ENCODE peak calls at places on chromosome 12, in eight cellular contexts. One of them, this sample, is unnamed.

GRCh38 chr12:77049767-77050353 is 15.5 kb downstream of the E2F7 start:
- DNase-seq in HCT116: peak; percentile 63
- DNase-seq in K562: peak; percentile 69
- DNase-seq in fibroblast of lung: peak; percentile 66
- DNase-seq in astrocyte: peak; percentile 52
- DNase-seq in hepatocyte: peak; percentile 82
- DNase-seq in DND-41: peak; percentile 28
- DNase-seq in mammary epithelial cell: peak; percentile 52
- DNase-seq in this sample: peak; percentile 71

GRCh38 chr12:45745861-45746277 is 16.4 kb downstream of the ARID2 start:
- DNase-seq in hepatocyte: no peak
- DNase-seq in astrocyte: no peak
- DNase-seq in fibroblast of lung: peak; percentile 12
- DNase-seq in mammary epithelial cell: peak; percentile 24
- DNase-seq in HCT116: no peak
- DNase-seq in DND-41: no peak
- DNase-seq in K562: no peak
- DNase-seq in this sample: peak; percentile 61

GRCh38 chr12:57368349-57369095 is 62.3 kb downstream of the R3HDM2 start:
- DNase-seq in fibroblast of lung: no peak
- DNase-seq in mammary epithelial cell: no peak
- DNase-seq in DND-41: no peak
- DNase-seq in HCT116: no peak
- DNase-seq in hepatocyte: peak; percentile 86
- DNase-seq in astrocyte: no peak
- DNase-seq in K562: peak; percentile 11
- DNase-seq in this sample: peak; percentile 17

GRCh38 chr12:19972325-19973288 is 395.7 kb upstream of the PDE3A start:
- DNase-seq in astrocyte: peak; percentile 58
- DNase-seq in hepatocyte: peak; percentile 19
- DNase-seq in K562: no peak
- DNase-seq in fibroblast of lung: peak; percentile 58
- DNase-seq in mammary epithelial cell: no peak
- DNase-seq in HCT116: no peak
- DNase-seq in DND-41: no peak
- DNase-seq in this sample: no peak

GRCh38 chr12:95083938-95084337 is 10.5 kb upstream of the NR2C1 start:
- DNase-seq in HCT116: no peak
- DNase-seq in astrocyte: peak; percentile 75
- DNase-seq in K562: no peak
- DNase-seq in mammary epithelial cell: no peak
- DNase-seq in DND-41: no peak
- DNase-seq in fibroblast of lung: peak; percentile 84
- DNase-seq in hepatocyte: peak; percentile 30
- DNase-seq in this sample: peak; percentile 23

GRCh38 chr12:121087467-121088207 is 45.0 kb upstream of the P2RX7 start:
- DNase-seq in DND-41: peak; percentile 36
- DNase-seq in HCT116: no peak
- DNase-seq in mammary epithelial cell: no peak
- DNase-seq in K562: no peak
- DNase-seq in fibroblast of lung: no peak
- DNase-seq in hepatocyte: no peak
- DNase-seq in astrocyte: no peak
- DNase-seq in this sample: peak; percentile 13

GRCh38 chr12:30416631-30417030 is 279.0 kb downstream of the IPO8 start:
- DNase-seq in HCT116: no peak
- DNase-seq in astrocyte: peak; percentile 24
- DNase-seq in DND-41: no peak
- DNase-seq in K562: no peak
- DNase-seq in mammary epithelial cell: peak; percentile 71
- DNase-seq in fibroblast of lung: peak; percentile 41
- DNase-seq in hepatocyte: no peak
- DNase-seq in this sample: no peak

GRCh38 chr12:2382391-2383155 is 329.8 kb downstream of the CACNA1C start:
- DNase-seq in K562: no peak
- DNase-seq in fibroblast of lung: no peak
- DNase-seq in hepatocyte: no peak
- DNase-seq in astrocyte: no peak
- DNase-seq in DND-41: no peak
- DNase-seq in mammary epithelial cell: no peak
- DNase-seq in HCT116: no peak
- DNase-seq in this sample: peak; percentile 36

GRCh38 chr12:106072751-106073150 is 66.0 kb downstream of the NUAK1 start:
- DNase-seq in DND-41: no peak
- DNase-seq in fibroblast of lung: no peak
- DNase-seq in astrocyte: no peak
- DNase-seq in HCT116: no peak
- DNase-seq in hepatocyte: no peak
- DNase-seq in mammary epithelial cell: no peak
- DNase-seq in K562: no peak
- DNase-seq in this sample: no peak

GRCh38 chr12:57110189-57111045 is 745 bp downstream of the STAT6 start:
- DNase-seq in hepatocyte: peak; percentile 70
- DNase-seq in fibroblast of lung: no peak
- DNase-seq in HCT116: no peak
- DNase-seq in K562: peak; percentile 84
- DNase-seq in mammary epithelial cell: peak; percentile 60
- DNase-seq in astrocyte: no peak
- DNase-seq in DND-41: peak; percentile 74
- DNase-seq in this sample: peak; percentile 63

DNA sequence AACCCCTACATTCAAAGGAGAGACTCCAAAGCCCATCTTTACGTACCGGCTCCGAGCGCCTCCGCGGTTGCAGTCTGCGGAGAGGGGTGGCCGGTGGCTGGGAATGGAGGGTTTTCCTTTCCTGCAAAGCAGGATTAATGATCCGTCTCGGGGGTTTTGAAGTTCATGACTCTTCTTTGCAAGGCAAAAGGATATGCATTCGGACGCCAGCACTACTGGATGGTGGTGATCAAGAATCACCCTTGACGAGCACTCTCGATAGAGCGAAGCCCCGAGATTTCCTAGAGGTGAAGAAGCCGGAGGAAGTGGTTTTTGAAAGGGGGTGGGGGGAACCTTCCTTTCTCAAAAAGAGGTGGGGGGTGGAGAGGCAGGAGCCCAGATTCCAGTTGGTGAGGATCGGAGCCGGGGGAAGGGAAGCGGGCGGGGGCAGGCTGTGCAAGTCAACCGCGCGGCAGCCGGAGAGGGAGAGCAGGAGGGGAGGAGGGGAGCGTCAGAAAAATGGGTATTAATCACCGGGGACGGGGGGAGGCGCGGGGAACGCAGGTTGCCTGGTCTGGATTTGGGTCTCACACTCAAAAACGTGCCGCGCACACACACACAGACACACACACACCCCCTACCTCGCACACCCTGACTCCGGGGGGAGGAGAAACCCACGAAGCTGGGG is at the start of gene GRIN2B:
- DNase-seq in DND-41: no peak
- DNase-seq in K562: no peak
- DNase-seq in hepatocyte: peak; percentile 27
- DNase-seq in mammary epithelial cell: no peak
- DNase-seq in fibroblast of lung: no peak
- DNase-seq in HCT116: peak; percentile 2
- DNase-seq in astrocyte: no peak
- DNase-seq in this sample: no peak
- TF ChIP-seq EZH2 in DND-41: no peak
- TF ChIP-seq EZH2 in K562: no peak
- TF ChIP-seq EZH2 in hepatocyte: peak; percentile 70
- TF ChIP-seq EZH2 in mammary epithelial cell: peak; percentile 59
- TF ChIP-seq EZH2 in fibroblast of lung: no peak
- TF ChIP-seq EZH2 in HCT116: no peak
- TF ChIP-seq EZH2 in astrocyte: no peak
- TF ChIP-seq EZH2 in this sample: peak; percentile 66

GRCh38 chr12:108629156-108629555 is 4.5 kb downstream of the SELPLG start:
- DNase-seq in astrocyte: no peak
- DNase-seq in fibroblast of lung: no peak
- DNase-seq in HCT116: no peak
- DNase-seq in hepatocyte: no peak
- DNase-seq in K562: peak; percentile 41
- DNase-seq in DND-41: peak; percentile 40
- DNase-seq in mammary epithelial cell: no peak
- DNase-seq in this sample: no peak
- H3K4me3 ChIP-seq in astrocyte: no peak overlapping the region
- H3K4me3 ChIP-seq in fibroblast of lung: no peak overlapping the region
- H3K4me3 ChIP-seq in HCT116: no peak overlapping the region
- H3K4me3 ChIP-seq in hepatocyte: no peak overlapping the region
- H3K4me3 ChIP-seq in K562: peak overlapping the region; percentile 90
- H3K4me3 ChIP-seq in DND-41: peak overlapping the region; percentile 62
- H3K4me3 ChIP-seq in mammary epithelial cell: no peak overlapping the region
- H3K4me3 ChIP-seq in this sample: no peak overlapping the region

DNA sequence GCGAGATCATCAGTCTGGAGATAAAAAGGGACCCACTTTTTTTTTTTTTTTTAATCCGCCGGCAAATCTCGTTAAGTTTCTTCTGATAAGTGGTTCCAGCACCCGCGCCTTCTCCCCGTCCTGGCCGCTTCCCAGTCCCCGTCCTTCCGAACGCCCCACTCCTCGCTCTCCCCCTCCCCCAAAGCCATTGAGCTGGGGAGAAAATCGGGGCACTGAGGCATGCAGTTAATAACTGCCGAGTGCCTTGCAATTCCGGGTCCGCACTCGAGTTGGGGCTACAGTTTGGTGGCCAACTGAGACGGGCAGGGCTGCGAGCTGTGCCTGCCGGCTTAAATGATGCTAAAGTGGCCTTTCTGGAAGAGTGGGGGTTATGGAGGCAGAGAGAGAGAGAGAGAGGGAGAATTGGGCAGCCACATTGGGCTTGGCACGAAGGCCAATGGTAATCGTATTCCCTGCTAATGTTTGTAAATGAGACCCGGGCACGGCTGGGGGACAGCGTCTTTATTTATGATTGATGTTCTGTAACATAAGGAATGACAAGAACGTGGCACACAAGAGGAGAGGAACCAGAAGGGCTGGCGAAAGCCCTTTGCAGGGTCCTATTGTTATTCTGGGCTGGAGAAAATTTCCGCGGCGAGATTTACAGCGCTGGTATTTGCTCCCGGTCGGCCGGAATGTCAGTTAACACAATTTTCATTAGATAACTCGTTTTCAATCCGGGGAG is 115.4 kb upstream of the MYL2 start:
- DNase-seq in fibroblast of lung: no peak
- DNase-seq in DND-41: no peak
- DNase-seq in mammary epithelial cell: no peak
- DNase-seq in HCT116: no peak
- DNase-seq in K562: no peak
- DNase-seq in astrocyte: no peak
- DNase-seq in hepatocyte: no peak
- DNase-seq in this sample: no peak
- TF ChIP-seq EZH2 in fibroblast of lung: no peak
- TF ChIP-seq EZH2 in DND-41: no peak
- TF ChIP-seq EZH2 in mammary epithelial cell: peak; percentile 73
- TF ChIP-seq EZH2 in HCT116: no peak
- TF ChIP-seq EZH2 in K562: no peak
- TF ChIP-seq EZH2 in astrocyte: peak; percentile 71
- TF ChIP-seq EZH2 in hepatocyte: peak; percentile 98
- TF ChIP-seq EZH2 in this sample: peak; percentile 33

GRCh38 chr12:25320123-25321006 is 69.6 kb upstream of the KRAS start:
- DNase-seq in hepatocyte: peak; percentile 16
- DNase-seq in fibroblast of lung: peak; percentile 67
- DNase-seq in mammary epithelial cell: no peak
- DNase-seq in astrocyte: peak; percentile 65
- DNase-seq in HCT116: no peak
- DNase-seq in DND-41: no peak
- DNase-seq in K562: no peak
- DNase-seq in this sample: no peak

GRCh38 chr12:25323774-25324086 is 73.0 kb upstream of the KRAS start:
- DNase-seq in DND-41: peak; percentile 39
- DNase-seq in astrocyte: no peak
- DNase-seq in hepatocyte: no peak
- DNase-seq in K562: no peak
- DNase-seq in mammary epithelial cell: no peak
- DNase-seq in HCT116: no peak
- DNase-seq in fibroblast of lung: no peak
- DNase-seq in this sample: no peak

GRCh38 chr12:25322918-25323773 is 72.4 kb upstream of the KRAS start:
- DNase-seq in fibroblast of lung: peak; percentile 93
- DNase-seq in mammary epithelial cell: peak; percentile 52
- DNase-seq in astrocyte: peak; percentile 92
- DNase-seq in K562: no peak
- DNase-seq in DND-41: no peak
- DNase-seq in HCT116: no peak
- DNase-seq in hepatocyte: no peak
- DNase-seq in this sample: peak; percentile 52

GRCh38 chr12:25321772-25322171 is 71.0 kb upstream of the KRAS start:
- DNase-seq in hepatocyte: no peak
- DNase-seq in HCT116: no peak
- DNase-seq in K562: no peak
- DNase-seq in DND-41: no peak
- DNase-seq in astrocyte: no peak
- DNase-seq in fibroblast of lung: no peak
- DNase-seq in mammary epithelial cell: no peak
- DNase-seq in this sample: no peak

DNA sequence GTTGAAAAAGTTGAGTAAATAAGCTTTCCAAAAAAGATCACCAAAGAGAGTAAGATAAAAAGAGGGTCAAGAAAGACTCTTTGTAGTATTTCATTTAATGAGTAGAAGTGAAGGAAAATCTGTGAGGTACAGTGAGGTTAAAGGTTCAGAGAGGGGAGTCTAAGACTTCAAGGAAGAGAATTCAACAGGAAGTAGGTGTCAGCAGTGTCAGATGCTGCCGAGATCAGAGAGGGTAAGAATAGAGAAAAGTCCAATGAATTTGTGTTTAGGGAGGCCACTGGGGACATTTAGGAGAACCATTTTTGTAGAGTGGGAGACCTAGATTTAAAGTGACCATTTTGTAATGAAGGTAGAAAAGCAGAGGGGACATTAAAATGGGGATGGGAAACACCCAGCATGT is 71.6 kb upstream of the KRAS start:
- DNase-seq in fibroblast of lung: no peak
- DNase-seq in K562: no peak
- DNase-seq in astrocyte: no peak
- DNase-seq in DND-41: no peak
- DNase-seq in hepatocyte: no peak
- DNase-seq in HCT116: no peak
- DNase-seq in mammary epithelial cell: no peak
- DNase-seq in this sample: no peak
- H3K4me3 ChIP-seq in fibroblast of lung: no peak overlapping the region
- H3K4me3 ChIP-seq in K562: no peak overlapping the region
- H3K4me3 ChIP-seq in astrocyte: no peak overlapping the region
- H3K4me3 ChIP-seq in DND-41: no peak overlapping the region
- H3K4me3 ChIP-seq in hepatocyte: no peak overlapping the region
- H3K4me3 ChIP-seq in HCT116: no peak overlapping the region
- H3K4me3 ChIP-seq in mammary epithelial cell: no peak overlapping the region
- H3K4me3 ChIP-seq in this sample: no peak overlapping the region

GRCh38 chr12:50055831-50056628 is 1.4 kb upstream of the ASIC1 start:
- DNase-seq in K562: peak; percentile 77
- DNase-seq in HCT116: peak; percentile 48
- DNase-seq in hepatocyte: peak; percentile 76
- DNase-seq in DND-41: peak; percentile 57
- DNase-seq in astrocyte: no peak
- DNase-seq in fibroblast of lung: no peak
- DNase-seq in mammary epithelial cell: peak; percentile 52
- DNase-seq in this sample: peak; percentile 69
- TF ChIP-seq EZH2 in K562: no peak
- TF ChIP-seq EZH2 in HCT116: no peak
- TF ChIP-seq EZH2 in hepatocyte: no peak
- TF ChIP-seq EZH2 in DND-41: no peak
- TF ChIP-seq EZH2 in astrocyte: no peak
- TF ChIP-seq EZH2 in fibroblast of lung: no peak
- TF ChIP-seq EZH2 in mammary epithelial cell: no peak
- TF ChIP-seq EZH2 in this sample: no peak

This sample was measured in GM23248.